ENCODE peak calls at places on chromosomes 13 and 19, in seven cellular contexts. One of them, this sample, is unnamed.

GRCh38 chr19:39506944-39507714 is 7.8 kb upstream of the SELENOV start:
- DNase-seq in CD8-positive, alpha-beta T cell: peak; percentile 44
- DNase-seq in mucosa of descending colon: peak; percentile 54
- DNase-seq in Caco-2: peak; percentile 72
- DNase-seq in CD8-positive, alpha-beta memory T cell: peak; percentile 57
- DNase-seq in H1: peak; percentile 47
- DNase-seq in choroid plexus epithelial cell: peak; percentile 67
- DNase-seq in this sample: peak; percentile 89

GRCh38 chr13:99650410-99650809 is 149.1 kb downstream of the TM9SF2 start:
- DNase-seq in CD8-positive, alpha-beta T cell: no peak
- DNase-seq in mucosa of descending colon: no peak
- DNase-seq in Caco-2: no peak
- DNase-seq in CD8-positive, alpha-beta memory T cell: no peak
- DNase-seq in H1: no peak
- DNase-seq in choroid plexus epithelial cell: no peak
- DNase-seq in this sample: no peak

GRCh38 chr19:51568456-51568855 is 2.6 kb upstream of the ZNF175 start:
- DNase-seq in CD8-positive, alpha-beta T cell: no peak
- DNase-seq in mucosa of descending colon: no peak
- DNase-seq in Caco-2: no peak
- DNase-seq in CD8-positive, alpha-beta memory T cell: no peak
- DNase-seq in H1: no peak
- DNase-seq in choroid plexus epithelial cell: no peak
- DNase-seq in this sample: no peak

GRCh38 chr13:102310691-102311432 is 91.0 kb downstream of the FGF14 start:
- DNase-seq in CD8-positive, alpha-beta T cell: no peak
- DNase-seq in mucosa of descending colon: no peak
- DNase-seq in Caco-2: no peak
- DNase-seq in CD8-positive, alpha-beta memory T cell: no peak
- DNase-seq in H1: no peak
- DNase-seq in choroid plexus epithelial cell: peak; percentile 19
- DNase-seq in this sample: no peak

GRCh38 chr13:63305641-63306133 is 1890.0 kb upstream of the PCDH20 start:
- DNase-seq in CD8-positive, alpha-beta T cell: no peak
- DNase-seq in mucosa of descending colon: no peak
- DNase-seq in Caco-2: no peak
- DNase-seq in CD8-positive, alpha-beta memory T cell: no peak
- DNase-seq in H1: no peak
- DNase-seq in choroid plexus epithelial cell: no peak
- DNase-seq in this sample: no peak

GRCh38 chr13:97058417-97058816 is 64.1 kb upstream of the OXGR1 start:
- DNase-seq in CD8-positive, alpha-beta T cell: no peak
- DNase-seq in mucosa of descending colon: no peak
- DNase-seq in Caco-2: no peak
- DNase-seq in CD8-positive, alpha-beta memory T cell: no peak
- DNase-seq in H1: no peak
- DNase-seq in choroid plexus epithelial cell: peak; percentile 20
- DNase-seq in this sample: no peak

GRCh38 chr19:43316591-43317319 is 36.7 kb upstream of the CD177 start:
- DNase-seq in CD8-positive, alpha-beta T cell: no peak
- DNase-seq in mucosa of descending colon: no peak
- DNase-seq in Caco-2: peak; percentile 49
- DNase-seq in CD8-positive, alpha-beta memory T cell: no peak
- DNase-seq in H1: peak; percentile 17
- DNase-seq in choroid plexus epithelial cell: peak; percentile 34
- DNase-seq in this sample: peak; percentile 23

GRCh38 chr19:10882108-10882457 is 10.7 kb downstream of the CARM1 start:
- DNase-seq in CD8-positive, alpha-beta T cell: no peak
- DNase-seq in mucosa of descending colon: no peak
- DNase-seq in Caco-2: no peak
- DNase-seq in CD8-positive, alpha-beta memory T cell: no peak
- DNase-seq in H1: no peak
- DNase-seq in choroid plexus epithelial cell: no peak
- DNase-seq in this sample: no peak

GRCh38 chr19:10412257-10412977 is 7.9 kb upstream of the PDE4A start:
- DNase-seq in CD8-positive, alpha-beta T cell: peak; percentile 36
- DNase-seq in mucosa of descending colon: no peak
- DNase-seq in Caco-2: no peak
- DNase-seq in CD8-positive, alpha-beta memory T cell: no peak
- DNase-seq in H1: no peak
- DNase-seq in choroid plexus epithelial cell: no peak
- DNase-seq in this sample: peak; percentile 95

GRCh38 chr13:105991622-105992254 is 543.7 kb downstream of the EFNB2 start:
- DNase-seq in CD8-positive, alpha-beta T cell: no peak
- DNase-seq in mucosa of descending colon: no peak
- DNase-seq in Caco-2: peak; percentile 43
- DNase-seq in CD8-positive, alpha-beta memory T cell: no peak
- DNase-seq in H1: no peak
- DNase-seq in choroid plexus epithelial cell: peak; percentile 82
- DNase-seq in this sample: no peak

GRCh38 chr13:25874907-25875306 is 176.9 kb downstream of the SHISA2 start:
- DNase-seq in CD8-positive, alpha-beta T cell: peak; percentile 82
- DNase-seq in mucosa of descending colon: no peak
- DNase-seq in Caco-2: no peak
- DNase-seq in CD8-positive, alpha-beta memory T cell: peak; percentile 72
- DNase-seq in H1: no peak
- DNase-seq in choroid plexus epithelial cell: no peak
- DNase-seq in this sample: no peak

DNA sequence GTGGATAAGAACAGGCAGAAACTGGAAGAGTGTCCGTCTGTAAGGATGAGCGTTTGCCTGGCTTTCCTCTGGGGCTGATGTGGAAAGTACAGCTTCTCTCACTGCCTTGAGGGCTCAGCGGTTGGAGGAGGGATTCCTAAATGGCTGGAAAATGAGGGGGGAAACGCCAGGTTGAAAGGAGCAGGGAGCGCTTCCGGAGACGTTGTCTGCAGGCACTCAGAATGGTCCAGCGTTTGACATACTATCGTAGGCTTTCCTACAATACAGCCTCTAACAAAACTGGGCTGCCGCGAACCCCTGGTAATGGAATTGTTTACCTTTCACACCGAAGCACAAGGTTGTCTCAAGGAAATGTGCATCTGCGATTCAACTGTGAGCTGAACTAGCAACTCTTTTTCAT is 39.9 kb downstream of the MRPL57 start:
- DNase-seq in CD8-positive, alpha-beta T cell: no peak
- DNase-seq in mucosa of descending colon: no peak
- DNase-seq in Caco-2: no peak
- DNase-seq in CD8-positive, alpha-beta memory T cell: no peak
- DNase-seq in H1: no peak
- DNase-seq in choroid plexus epithelial cell: no peak
- DNase-seq in this sample: no peak
- H3K4me3 ChIP-seq in CD8-positive, alpha-beta T cell: no peak overlapping the region
- H3K4me3 ChIP-seq in mucosa of descending colon: no peak overlapping the region
- H3K4me3 ChIP-seq in Caco-2: no peak overlapping the region
- H3K4me3 ChIP-seq in CD8-positive, alpha-beta memory T cell: no peak overlapping the region
- H3K4me3 ChIP-seq in H1: no peak overlapping the region
- H3K4me3 ChIP-seq in choroid plexus epithelial cell: peak overlapping the region; percentile 17
- H3K4me3 ChIP-seq in this sample: no peak overlapping the region

DNA sequence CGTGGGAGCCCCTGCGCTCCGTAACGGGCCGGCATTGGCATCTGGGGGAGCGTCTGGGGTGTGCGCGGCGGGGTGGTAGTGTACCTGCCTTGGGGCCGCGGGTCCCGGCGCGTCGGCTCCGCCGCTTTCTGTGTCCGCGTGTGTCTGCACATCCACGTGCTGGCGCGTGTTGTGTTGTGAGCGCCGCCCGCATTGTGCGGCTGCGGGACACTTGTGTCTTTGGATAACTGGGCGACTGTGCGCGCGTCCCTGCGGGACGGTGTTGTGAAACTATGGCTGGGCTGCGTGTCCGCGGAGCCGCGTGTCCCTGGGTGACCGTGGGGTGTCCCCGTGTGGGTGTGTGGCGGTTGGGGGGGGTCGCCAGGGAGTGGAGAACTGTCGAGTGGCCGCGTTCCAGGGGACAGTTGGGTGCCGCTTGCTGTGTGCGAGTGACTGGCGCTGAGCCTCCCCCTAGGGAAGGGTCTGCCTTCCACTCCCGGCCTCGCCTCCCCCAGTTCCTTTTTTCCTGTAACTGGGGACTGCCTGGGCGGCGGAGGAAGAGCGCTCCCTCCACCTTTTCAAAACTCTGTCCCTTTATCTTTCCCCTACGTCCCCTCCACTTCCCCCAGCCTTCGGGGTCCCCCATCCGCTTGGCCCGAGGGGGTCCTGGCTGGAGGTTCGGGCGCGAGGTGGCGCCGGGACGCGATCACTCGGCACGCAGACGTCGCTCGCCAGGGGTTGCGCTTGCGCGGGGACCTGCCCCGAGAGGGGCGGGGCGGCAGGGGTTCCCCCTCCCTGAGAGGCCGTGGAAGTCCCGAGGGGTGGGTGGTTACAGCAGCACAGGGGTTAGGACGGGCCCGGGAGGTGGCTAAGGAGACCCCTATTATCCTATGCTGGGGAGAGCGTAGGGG is 5.6 kb upstream of the NFIC start:
- DNase-seq in CD8-positive, alpha-beta T cell: peak; percentile 81
- DNase-seq in mucosa of descending colon: peak; percentile 84
- DNase-seq in Caco-2: no peak
- DNase-seq in CD8-positive, alpha-beta memory T cell: peak; percentile 75
- DNase-seq in H1: no peak
- DNase-seq in choroid plexus epithelial cell: no peak
- DNase-seq in this sample: peak; percentile 76
- H3K4me3 ChIP-seq in CD8-positive, alpha-beta T cell: peak overlapping the region; percentile 69
- H3K4me3 ChIP-seq in mucosa of descending colon: peak overlapping the region; percentile 99
- H3K4me3 ChIP-seq in Caco-2: peak overlapping the region; percentile 16
- H3K4me3 ChIP-seq in CD8-positive, alpha-beta memory T cell: peak overlapping the region; percentile 76
- H3K4me3 ChIP-seq in H1: no peak overlapping the region
- H3K4me3 ChIP-seq in choroid plexus epithelial cell: peak overlapping the region; percentile 78
- H3K4me3 ChIP-seq in this sample: peak overlapping the region; percentile 72

GRCh38 chr19:55005684-55006488 is 32.2 kb downstream of the GP6 start:
- DNase-seq in CD8-positive, alpha-beta T cell: peak; percentile 70
- DNase-seq in mucosa of descending colon: no peak
- DNase-seq in Caco-2: peak; percentile 85
- DNase-seq in CD8-positive, alpha-beta memory T cell: peak; percentile 87
- DNase-seq in H1: no peak
- DNase-seq in choroid plexus epithelial cell: peak; percentile 2
- DNase-seq in this sample: peak; percentile 93
- H3K4me3 ChIP-seq in CD8-positive, alpha-beta T cell: peak overlapping the region; percentile 52
- H3K4me3 ChIP-seq in mucosa of descending colon: no peak overlapping the region
- H3K4me3 ChIP-seq in Caco-2: peak overlapping the region; percentile 59
- H3K4me3 ChIP-seq in CD8-positive, alpha-beta memory T cell: peak overlapping the region; percentile 63
- H3K4me3 ChIP-seq in H1: peak overlapping the region; percentile 47
- H3K4me3 ChIP-seq in choroid plexus epithelial cell: no peak overlapping the region
- H3K4me3 ChIP-seq in this sample: peak overlapping the region; percentile 75

DNA sequence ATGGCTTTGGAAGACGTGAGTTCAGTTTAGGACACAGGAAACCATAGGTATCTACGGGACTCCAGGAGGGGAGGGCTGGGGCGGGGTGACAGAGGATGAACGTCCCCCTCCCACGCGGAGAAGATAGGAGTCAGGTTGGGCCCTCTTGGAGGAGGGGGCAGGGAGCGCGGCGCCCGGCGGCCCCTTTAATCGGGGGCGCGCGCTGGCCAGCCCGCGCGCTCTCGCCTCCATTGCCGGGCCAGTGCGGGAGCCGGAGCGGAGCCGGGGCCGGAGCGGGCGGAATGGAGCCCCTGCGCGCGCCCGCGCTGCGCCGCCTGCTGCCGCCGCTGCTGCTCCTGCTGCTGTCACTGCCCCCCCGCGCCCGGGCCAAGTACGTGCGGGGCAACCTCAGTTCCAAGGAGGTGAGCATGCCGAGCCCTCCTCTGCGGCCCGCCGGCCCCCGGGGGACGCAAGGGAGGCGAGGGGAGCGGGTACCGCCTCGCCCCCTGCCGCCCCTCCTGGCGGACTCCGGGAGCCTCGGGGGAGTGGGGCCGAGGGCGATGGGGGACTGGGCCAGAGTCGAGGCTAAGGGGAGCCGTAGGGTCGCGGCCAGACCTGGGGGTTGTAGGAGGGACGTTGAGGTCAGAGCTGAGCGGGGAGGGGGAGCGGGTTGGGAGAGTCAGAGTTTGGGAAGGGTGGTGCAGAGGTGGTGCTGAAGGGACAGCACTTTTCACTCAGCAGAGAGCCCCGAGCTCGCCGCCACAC is at the start of gene TMEM145:
- DNase-seq in CD8-positive, alpha-beta T cell: peak; percentile 44
- DNase-seq in mucosa of descending colon: no peak
- DNase-seq in Caco-2: peak; percentile 62
- DNase-seq in CD8-positive, alpha-beta memory T cell: peak; percentile 19
- DNase-seq in H1: no peak
- DNase-seq in choroid plexus epithelial cell: peak; percentile 50
- DNase-seq in this sample: peak; percentile 53
- H3K4me3 ChIP-seq in CD8-positive, alpha-beta T cell: peak within 1 kb of the TSS; percentile 27
- H3K4me3 ChIP-seq in mucosa of descending colon: no peak within 1 kb of the TSS
- H3K4me3 ChIP-seq in Caco-2: peak within 1 kb of the TSS; percentile 48
- H3K4me3 ChIP-seq in CD8-positive, alpha-beta memory T cell: peak within 1 kb of the TSS; percentile 19
- H3K4me3 ChIP-seq in H1: peak within 1 kb of the TSS; percentile 59
- H3K4me3 ChIP-seq in choroid plexus epithelial cell: peak within 1 kb of the TSS; percentile 49
- H3K4me3 ChIP-seq in this sample: peak within 1 kb of the TSS; percentile 33

DNA sequence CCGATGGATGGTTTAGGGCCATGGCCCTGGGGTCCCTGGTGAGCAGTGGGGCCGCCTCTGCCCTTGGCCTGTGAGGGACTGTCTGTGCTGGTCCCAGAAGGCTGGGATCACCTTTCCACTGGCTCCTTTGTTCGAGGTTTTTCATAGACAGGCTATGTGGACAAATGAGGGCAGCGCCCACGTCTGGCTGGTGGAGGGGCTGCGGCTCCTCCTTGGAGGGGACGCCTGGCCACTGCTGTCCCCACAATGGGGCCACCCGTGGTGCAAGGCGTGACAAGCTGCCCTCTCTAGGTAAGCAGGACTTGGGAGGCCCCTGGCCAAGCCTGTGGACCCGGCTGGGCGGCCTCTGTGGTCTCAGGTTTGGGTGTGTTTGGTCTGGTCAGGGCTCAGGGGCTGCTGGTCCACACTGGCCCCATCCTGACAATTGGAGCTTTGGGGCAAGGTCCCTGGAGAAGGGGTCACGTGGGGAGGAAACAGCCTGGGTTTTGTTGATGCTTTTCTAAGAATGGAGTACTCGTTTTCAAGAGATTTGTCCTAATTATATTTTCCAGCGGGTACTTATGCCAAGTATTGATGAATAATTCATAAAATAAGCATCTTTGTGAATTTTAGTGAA is 33.3 kb downstream of the MCF2L start:
- DNase-seq in CD8-positive, alpha-beta T cell: no peak
- DNase-seq in mucosa of descending colon: no peak
- DNase-seq in Caco-2: peak; percentile 55
- DNase-seq in CD8-positive, alpha-beta memory T cell: no peak
- DNase-seq in H1: peak; percentile 21
- DNase-seq in choroid plexus epithelial cell: no peak
- DNase-seq in this sample: no peak
- H3K4me3 ChIP-seq in CD8-positive, alpha-beta T cell: no peak overlapping the region
- H3K4me3 ChIP-seq in mucosa of descending colon: no peak overlapping the region
- H3K4me3 ChIP-seq in Caco-2: peak overlapping the region; percentile 36
- H3K4me3 ChIP-seq in CD8-positive, alpha-beta memory T cell: no peak overlapping the region
- H3K4me3 ChIP-seq in H1: no peak overlapping the region
- H3K4me3 ChIP-seq in choroid plexus epithelial cell: no peak overlapping the region
- H3K4me3 ChIP-seq in this sample: no peak overlapping the region

DNA sequence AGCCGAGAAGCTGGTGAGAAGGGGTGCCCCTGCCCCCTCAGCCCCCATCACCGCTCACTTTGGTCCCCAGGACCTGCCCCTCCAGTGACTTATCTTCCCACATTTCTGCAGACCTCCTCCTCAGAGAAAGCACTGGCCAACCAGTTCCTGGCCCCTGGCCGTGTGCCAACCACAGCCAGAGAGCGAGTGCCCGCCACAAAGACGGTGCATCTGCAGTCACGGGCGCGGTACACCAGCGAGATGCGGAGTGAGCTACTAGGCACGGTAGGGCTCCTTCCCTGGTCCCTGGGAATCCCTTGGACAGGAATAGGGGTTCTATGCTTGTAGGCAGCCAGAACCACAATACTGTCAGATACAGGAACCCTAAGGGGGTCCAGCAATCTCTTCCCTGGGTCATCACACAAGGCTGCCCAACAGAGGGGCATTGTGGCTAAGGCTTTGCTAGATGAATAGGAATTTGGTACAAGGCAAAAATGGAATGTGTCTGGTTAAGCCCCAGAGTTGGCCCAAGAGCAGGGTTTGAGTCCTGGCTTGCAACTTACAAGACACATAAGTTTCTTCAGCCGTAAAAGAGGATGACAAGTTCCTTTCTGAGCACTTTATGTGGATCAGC is 1.0 kb downstream of the USE1 start:
- DNase-seq in CD8-positive, alpha-beta T cell: no peak
- DNase-seq in mucosa of descending colon: no peak
- DNase-seq in Caco-2: no peak
- DNase-seq in CD8-positive, alpha-beta memory T cell: no peak
- DNase-seq in H1: no peak
- DNase-seq in choroid plexus epithelial cell: no peak
- DNase-seq in this sample: peak; percentile 2
- H3K4me3 ChIP-seq in CD8-positive, alpha-beta T cell: no peak overlapping the region
- H3K4me3 ChIP-seq in mucosa of descending colon: no peak overlapping the region
- H3K4me3 ChIP-seq in Caco-2: no peak overlapping the region
- H3K4me3 ChIP-seq in CD8-positive, alpha-beta memory T cell: peak overlapping the region; percentile 62
- H3K4me3 ChIP-seq in H1: peak overlapping the region; percentile 31
- H3K4me3 ChIP-seq in choroid plexus epithelial cell: peak overlapping the region; percentile 85
- H3K4me3 ChIP-seq in this sample: peak overlapping the region; percentile 73